ENCODE peak calls at places on chromosomes 6 and 20, in four cellular contexts. A, S, B and G are unnamed samples.

GRCh38 chr6:107361568-107362270 is 97.6 kb downstream of the PDSS2 start:
- DNase-seq in A (peak), S (no peak), B (no peak), G (no peak)

GRCh38 chr20:35111141-35111888 is 18.7 kb upstream of the TRPC4AP start:
- DNase-seq in A (peak), S (no peak), B (no peak), G (no peak)

GRCh38 chr20:41738584-41739193 is 120.5 kb upstream of the CHD6 start:
- DNase-seq in A (peak), S (no peak), B (peak), G (no peak)

GRCh38 chr6:105879902-105880547 is 206.1 kb upstream of the PRDM1 start:
- DNase-seq in A (no peak), S (no peak), B (no peak), G (no peak)

GRCh38 chr20:3328501-3328900 is 79.0 kb downstream of the DNAAF9 start:
- DNase-seq in A (no peak), S (no peak), B (no peak), G (no peak)

GRCh38 chr20:19260412-19261090 is 48.1 kb downstream of the SLC24A3 start:
- DNase-seq in A (no peak), S (no peak), B (no peak), G (no peak)

GRCh38 chr6:18016133-18016532 is 28.7 kb upstream of the KIF13A start:
- DNase-seq in A (peak), S (no peak), B (no peak), G (no peak)

GRCh38 chr6:42453649-42454427 is 2.1 kb upstream of the TRERF1 start:
- DNase-seq in A (no peak), S (no peak), B (no peak), G (no peak)

GRCh38 chr6:150250826-150251225 is 108.0 kb downstream of the PPP1R14C start:
- DNase-seq in A (peak), S (no peak), B (no peak), G (no peak)

GRCh38 chr20:50333856-50334255 is 143.2 kb downstream of the CEBPB start:
- DNase-seq in A (peak), S (no peak), B (no peak), G (no peak)

GRCh38 chr6:104908431-104909139 is 48.3 kb upstream of the LIN28B start:
- DNase-seq in A (no peak), S (no peak), B (no peak), G (no peak)

GRCh38 chr6:124987999-124988591 is 25.9 kb downstream of the RNF217 start:
- DNase-seq in A (no peak), S (no peak), B (no peak), G (no peak)

GRCh38 chr6:6002005-6002808 is 4.5 kb downstream of the NRN1 start:
- DNase-seq in A (no peak), S (no peak), B (no peak), G (no peak)

GRCh38 chr6:21922086-21922485 is 328.5 kb downstream of the SOX4 start:
- DNase-seq in A (peak), S (no peak), B (no peak), G (no peak)

GRCh38 chr20:33674294-33675126 is at the start of gene NECAB3:
- DNase-seq in A (peak), S (peak), B (peak), G (peak)

GRCh38 chr20:49388790-49389189 is 93.7 kb downstream of the KCNB1 start:
- DNase-seq in A (no peak), S (no peak), B (no peak), G (no peak)

GRCh38 chr6:34145161-34146020 is 496 bp downstream of the GRM4 start:
- DNase-seq in A (peak), S (no peak), B (no peak), G (no peak)

GRCh38 chr6:113004691-113005270 is 657.7 kb downstream of the RFPL4B start:
- DNase-seq in A (no peak), S (no peak), B (no peak), G (no peak)

GRCh38 chr20:11128131-11128831 is 454.5 kb upstream of the JAG1 start:
- DNase-seq in A (no peak), S (no peak), B (no peak), G (no peak)